ENCODE peak calls at places on chromosomes 7 and 10, in nine cellular contexts. W, G, E, O, F, L, S, V and B are unnamed samples.

GRCh38 chr10:71438761-71439160 is 42.0 kb downstream of the CDH23 start:
- DNase-seq in G (no peak), O (peak), W (no peak), V (no peak), L (no peak), S (peak), F (no peak), E (no peak), B (no peak)

GRCh38 chr10:62614389-62615157 is 189.9 kb upstream of the ADO start:
- DNase-seq in G (no peak), L (no peak), E (no peak), V (no peak), W (peak), S (no peak), F (peak), O (no peak), B (no peak)

GRCh38 chr7:95952851-95953250 is 180.5 kb downstream of the DYNC1I1 start:
- DNase-seq in G (no peak), V (no peak), W (no peak), S (no peak), E (no peak), L (no peak), F (no peak), O (no peak), B (no peak)

GRCh38 chr10:90920986-90921643 is at the start of gene ANKRD1:
- DNase-seq in V (no peak), F (peak), S (no peak), G (peak), O (peak), L (peak), E (peak), W (no peak), B (peak)

GRCh38 chr10:1406172-1406975 is 331.0 kb downstream of the ADARB2 start:
- DNase-seq in W (no peak), O (no peak), V (no peak), E (no peak), G (no peak), S (no peak), F (no peak), L (no peak), B (no peak)

GRCh38 chr7:99257675-99258074 is 15.0 kb upstream of the MYH16 start:
- DNase-seq in E (no peak), S (no peak), L (no peak), W (no peak), G (no peak), V (no peak), O (no peak), F (no peak), B (no peak)

GRCh38 chr10:80671847-80672246 is 134.1 kb downstream of the SH2D4B start:
- DNase-seq in L (no peak), F (no peak), S (no peak), W (no peak), E (no peak), O (no peak), V (no peak), G (no peak), B (no peak)

GRCh38 chr7:43643842-43644241 is 60.9 kb downstream of the STK17A start:
- DNase-seq in E (no peak), O (no peak), V (no peak), W (no peak), S (no peak), G (no peak), L (no peak), F (no peak), B (no peak)

GRCh38 chr10:78775891-78776290 is 292.9 kb upstream of the ZMIZ1 start:
- DNase-seq in W (no peak), G (no peak), E (no peak), S (peak), V (no peak), O (peak), L (no peak), F (no peak), B (no peak)

GRCh38 chr7:126667742-126668366 is 584.9 kb downstream of the GRM8 start:
- DNase-seq in O (no peak), W (no peak), G (no peak), V (no peak), E (no peak), S (no peak), F (no peak), L (no peak), B (no peak)

GRCh38 chr10:118259288-118259906 is 82.7 kb downstream of the FAM204A start:
- DNase-seq in V (no peak), W (no peak), L (no peak), S (no peak), O (no peak), G (peak), F (peak), E (peak), B (no peak)

GRCh38 chr10:31937371-31937770 is 8.7 kb upstream of the ARHGAP12 start:
- DNase-seq in W (no peak), F (no peak), G (no peak), E (no peak), S (no peak), L (no peak), O (no peak), V (no peak), B (no peak)

GRCh38 chr10:125982256-125982948 is 86.0 kb downstream of the FANK1 start:
- DNase-seq in O (no peak), W (no peak), L (peak), V (no peak), F (peak), G (peak), S (no peak), E (peak), B (peak)

GRCh38 chr7:151063212-151063561 is 3.8 kb downstream of the SLC4A2 start:
- DNase-seq in O (no peak), G (no peak), S (no peak), F (peak), V (no peak), E (no peak), L (no peak), W (no peak), B (no peak)

GRCh38 chr7:50806143-50806542 is 23.4 kb upstream of the GRB10 start:
- DNase-seq in V (no peak), L (no peak), O (no peak), E (no peak), F (no peak), S (no peak), W (no peak), G (no peak), B (no peak)

GRCh38 chr10:29407280-29407858 is 118.5 kb downstream of the LYZL1 start:
- DNase-seq in S (no peak), E (no peak), O (no peak), V (no peak), F (no peak), G (no peak), W (no peak), L (no peak), B (no peak)

GRCh38 chr10:75772153-75772887 is 340.9 kb downstream of the LRMDA start:
- DNase-seq in G (no peak), O (no peak), E (no peak), L (no peak), W (no peak), V (no peak), F (peak), S (no peak), B (peak)

GRCh38 chr7:124246262-124246863 is 213.5 kb upstream of the TMEM229A start:
- DNase-seq in W (no peak), V (no peak), G (no peak), S (no peak), L (no peak), O (no peak), F (no peak), E (no peak), B (no peak)

GRCh38 chr10:91219371-91220193 is 881 bp upstream of the PCGF5 start:
- DNase-seq in E (no peak), V (no peak), W (no peak), O (no peak), F (no peak), S (no peak), L (no peak), G (no peak), B (no peak)

GRCh38 chr7:94375713-94376112 is 19.0 kb upstream of the COL1A2 start:
- DNase-seq in G (no peak), E (no peak), V (no peak), L (peak), O (no peak), W (no peak), F (peak), S (no peak), B (peak)

GRCh38 chr10:24722676-24723385 is 856 bp downstream of the ARHGAP21 start:
- DNase-seq in V (no peak), L (no peak), S (peak), G (peak), O (no peak), E (peak), F (peak), W (peak), B (no peak)

GRCh38 chr7:43637114-43637806 is 54.4 kb downstream of the STK17A start:
- DNase-seq in V (no peak), W (peak), E (no peak), S (no peak), G (no peak), F (no peak), L (no peak), O (no peak), B (no peak)

GRCh38 chr7:77685219-77685618 is 11.0 kb upstream of the RSBN1L start:
- DNase-seq in S (no peak), W (no peak), F (peak), V (no peak), O (no peak), E (no peak), G (peak), L (no peak), B (no peak)

GRCh38 chr10:90171014-90171722 is 469.8 kb downstream of the KIF20B start:
- DNase-seq in L (no peak), E (no peak), V (no peak), O (no peak), S (no peak), W (no peak), G (no peak), F (no peak), B (no peak)

GRCh38 chr10:13483073-13483472 is 45.7 kb downstream of the BEND7 start:
- DNase-seq in G (no peak), S (no peak), W (no peak), L (no peak), V (no peak), E (no peak), O (no peak), F (no peak), B (no peak)

GRCh38 chr10:37885850-37886249 is 28.4 kb upstream of the ZNF248 start:
- DNase-seq in S (no peak), G (no peak), L (no peak), W (no peak), F (no peak), E (no peak), O (no peak), V (no peak), B (no peak)

GRCh38 chr7:41147651-41148360 is 555.1 kb downstream of the INHBA start:
- DNase-seq in W (no peak), V (no peak), F (peak), S (no peak), O (no peak), E (no peak), G (no peak), L (no peak), B (no peak)

GRCh38 chr10:122176232-122176865 is 94.7 kb upstream of the BTBD16 start:
- DNase-seq in O (no peak), S (no peak), F (no peak), V (no peak), W (no peak), G (no peak), E (no peak), L (no peak), B (no peak)

GRCh38 chr7:18866359-18867036 is 250.9 kb downstream of the TWIST1 start:
- DNase-seq in L (peak), E (peak), W (no peak), O (no peak), F (peak), V (no peak), G (peak), S (peak), B (peak)

GRCh38 chr10:95268438-95268837 is 22.4 kb downstream of the PDLIM1 start:
- DNase-seq in S (peak), F (peak), E (peak), G (no peak), W (no peak), O (no peak), L (peak), V (no peak), B (no peak)

GRCh38 chr7:155358066-155358947 is 60.6 kb downstream of the INSIG1 start:
- DNase-seq in F (no peak), S (peak), V (no peak), W (no peak), O (peak), G (no peak), L (no peak), E (no peak), B (no peak)

GRCh38 chr7:2709553-2710165 is 21.7 kb downstream of the AMZ1 start:
- DNase-seq in O (no peak), L (no peak), V (peak), W (peak), F (peak), G (peak), E (peak), S (peak), B (no peak)